ENCODE peak calls at places on chromosomes 7 and 10, in six cellular contexts. G, P, O, Q, C and M are unnamed samples.

GRCh38 chr7:3998060-3998459 is 684.0 kb upstream of the FOXK1 start:
- DNase-seq in G (no peak), P (no peak), O (no peak), Q (no peak), C (no peak), M (no peak)

GRCh38 chr7:134826105-134826504 is 46.7 kb downstream of the CALD1 start:
- DNase-seq in G (no peak), P (no peak), O (no peak), Q (no peak), C (no peak), M (no peak)

GRCh38 chr7:66517212-66517909 is 111.3 kb upstream of the KCTD7 start:
- DNase-seq in G (no peak), P (no peak), O (no peak), Q (no peak), C (no peak), M (no peak)

GRCh38 chr10:77592946-77593636 is 44.5 kb downstream of the KCNMA1 start:
- DNase-seq in G (no peak), P (peak), O (no peak), Q (no peak), C (no peak), M (no peak)

GRCh38 chr10:12241810-12242529 is 46.0 kb downstream of the CDC123 start:
- DNase-seq in G (peak), P (no peak), O (no peak), Q (peak), C (no peak), M (no peak)

GRCh38 chr10:124087672-124088634 is 5.4 kb downstream of the CHST15 start:
- DNase-seq in G (no peak), P (no peak), O (no peak), Q (no peak), C (no peak), M (no peak)

GRCh38 chr7:129279757-129280156 is 54.9 kb downstream of the AHCYL2 start:
- DNase-seq in G (no peak), P (no peak), O (no peak), Q (no peak), C (no peak), M (no peak)

GRCh38 chr7:31958216-31958615 is 112.0 kb downstream of the PDE1C start:
- DNase-seq in G (no peak), P (no peak), O (no peak), Q (no peak), C (no peak), M (no peak)

GRCh38 chr10:119542357-119542989 is at the start of gene RGS10:
- DNase-seq in G (peak), P (peak), O (no peak), Q (no peak), C (peak), M (peak)

GRCh38 chr10:7314068-7314646 is 96.7 kb downstream of the SFMBT2 start:
- DNase-seq in G (no peak), P (peak), O (no peak), Q (no peak), C (no peak), M (no peak)

GRCh38 chr10:62805139-62806092 is 896 bp downstream of the ADO start:
- DNase-seq in G (no peak), P (peak), O (peak), Q (no peak), C (peak), M (no peak)

GRCh38 chr7:141417506-141417905 is 133.7 kb upstream of the AGK start:
- DNase-seq in G (no peak), P (no peak), O (no peak), Q (no peak), C (no peak), M (no peak)

GRCh38 chr10:21055339-21056135 is 158.4 kb upstream of the NEBL start:
- DNase-seq in G (no peak), P (no peak), O (no peak), Q (no peak), C (no peak), M (no peak)

GRCh38 chr7:80027616-80028173 is 106.9 kb upstream of the GNAI1 start:
- DNase-seq in G (no peak), P (no peak), O (no peak), Q (no peak), C (no peak), M (no peak)

GRCh38 chr10:86315543-86315942 is 51.1 kb downstream of the GRID1 start:
- DNase-seq in G (no peak), P (no peak), O (no peak), Q (no peak), C (no peak), M (no peak)

GRCh38 chr10:32190890-32191491 is 134.8 kb upstream of the KIF5B start:
- DNase-seq in G (no peak), P (no peak), O (peak), Q (no peak), C (no peak), M (no peak)

GRCh38 chr10:96606216-96606615 is 19.4 kb upstream of the TM9SF3 start:
- DNase-seq in G (no peak), P (no peak), O (no peak), Q (no peak), C (no peak), M (no peak)

GRCh38 chr10:83625831-83626360 is 513.4 kb upstream of the GHITM start:
- DNase-seq in G (no peak), P (no peak), O (no peak), Q (no peak), C (no peak), M (no peak)

GRCh38 chr10:71767420-71768035 is 5.8 kb downstream of the VSIR start:
- DNase-seq in G (no peak), P (no peak), O (peak), Q (no peak), C (no peak), M (no peak)

GRCh38 chr7:96663457-96663856 is 46.2 kb downstream of the SEM1 start:
- DNase-seq in G (peak), P (no peak), O (no peak), Q (peak), C (no peak), M (no peak)

GRCh38 chr7:82050792-82051191 is 280.9 kb upstream of the HGF start:
- DNase-seq in G (no peak), P (no peak), O (no peak), Q (no peak), C (no peak), M (no peak)

GRCh38 chr10:117166420-117167345 is 28.6 kb upstream of the VAX1 start:
- DNase-seq in G (no peak), P (no peak), O (no peak), Q (no peak), C (no peak), M (no peak)

GRCh38 chr7:126856691-126857291 is 395.9 kb downstream of the GRM8 start:
- DNase-seq in G (no peak), P (peak), O (peak), Q (no peak), C (no peak), M (no peak)

GRCh38 chr10:128097783-128098182 is 28.4 kb downstream of the MKI67 start:
- DNase-seq in G (no peak), P (no peak), O (no peak), Q (no peak), C (no peak), M (no peak)

GRCh38 chr7:676972-677385 is 49.5 kb upstream of the DNAAF5 start:
- DNase-seq in G (no peak), P (no peak), O (no peak), Q (no peak), C (no peak), M (no peak)

GRCh38 chr7:683526-684205 is 42.8 kb upstream of the DNAAF5 start:
- DNase-seq in G (no peak), P (no peak), O (no peak), Q (no peak), C (no peak), M (no peak)

GRCh38 chr7:681551-682307 is 44.8 kb upstream of the DNAAF5 start:
- DNase-seq in G (no peak), P (no peak), O (no peak), Q (no peak), C (no peak), M (no peak)

GRCh38 chr7:682810-683209 is 43.7 kb upstream of the DNAAF5 start:
- DNase-seq in G (no peak), P (no peak), O (no peak), Q (no peak), C (no peak), M (no peak)

GRCh38 chr7:680411-681127 is 45.9 kb upstream of the DNAAF5 start:
- DNase-seq in G (no peak), P (no peak), O (no peak), Q (no peak), C (no peak), M (no peak)
- TF ChIP-seq TAF1 in G (no peak), P (no peak), O (no peak), Q (no peak), C (no peak), M (no peak)

DNA sequence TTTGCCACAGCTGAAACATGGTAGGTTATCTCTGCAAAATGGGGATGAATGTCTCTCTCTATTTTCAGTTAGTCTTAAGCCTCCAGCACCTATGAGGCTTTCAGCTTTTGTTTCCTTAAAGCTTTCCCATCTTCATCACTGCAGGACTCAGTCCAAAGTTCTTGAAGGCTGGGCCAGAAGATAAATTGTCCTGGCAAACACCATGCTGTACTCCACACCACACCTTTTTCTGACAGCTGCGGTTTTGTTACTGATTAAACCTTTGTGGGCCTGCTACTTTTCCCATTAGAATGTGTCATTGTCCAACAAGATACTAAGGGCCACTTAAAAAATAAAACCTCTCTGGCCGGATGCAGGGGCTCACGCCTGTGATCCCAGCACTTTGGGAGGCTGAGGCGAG is 87.2 kb upstream of the A1CF start:
- DNase-seq in G (no peak), P (no peak), O (peak), Q (no peak), C (no peak), M (no peak)
- TF ChIP-seq POLR2AphosphoS5 in G (no peak), P (no peak), O (no peak), Q (no peak), C (no peak), M (no peak)

DNA sequence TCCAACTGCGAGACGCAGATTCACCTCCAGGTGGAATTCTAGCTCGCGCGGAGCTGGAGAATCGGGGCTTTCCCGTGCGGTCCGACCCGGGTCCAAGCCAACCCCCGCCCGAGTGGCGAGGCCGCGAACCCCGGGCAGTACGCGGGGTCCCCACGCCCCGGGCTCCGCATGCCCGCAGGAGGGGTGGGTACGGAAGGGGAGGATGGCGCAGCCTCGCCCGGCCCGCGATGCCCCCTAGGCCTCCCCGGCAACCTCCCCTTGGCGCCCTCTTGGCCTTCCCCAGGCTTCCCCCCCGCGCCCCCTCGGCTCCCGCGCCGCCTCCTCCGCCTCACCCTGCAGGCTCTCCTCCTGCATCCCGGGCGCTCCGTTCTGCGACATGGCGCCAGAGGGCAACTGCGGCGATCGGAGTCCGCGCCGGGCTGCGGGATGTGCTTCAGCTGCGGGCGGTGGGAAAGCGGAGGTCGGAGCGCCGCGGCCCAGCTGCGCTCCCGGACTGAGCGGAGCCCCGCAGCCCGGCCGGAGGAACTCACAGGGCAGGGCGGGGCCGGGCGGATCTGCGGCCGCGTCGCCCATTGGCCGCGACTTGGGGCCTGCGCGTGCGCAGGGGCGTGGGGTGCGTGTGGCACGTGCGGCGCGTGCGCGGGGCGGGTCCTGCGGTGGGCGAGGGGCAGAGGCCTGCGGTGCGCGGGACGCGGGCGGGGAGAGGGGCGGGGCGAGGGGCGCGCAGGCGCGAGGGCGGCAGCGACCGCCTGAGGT is at the start of gene BNIP3:
- DNase-seq in G (peak), P (peak), O (peak), Q (peak), C (peak), M (peak)
- TF ChIP-seq POLR2A in G (no peak), P (peak), O (peak), Q (peak), C (no peak), M (peak)

GRCh38 chr7:24879281-24879680 is 100.7 kb downstream of the OSBPL3 start:
- DNase-seq in G (no peak), P (peak), O (no peak), Q (no peak), C (no peak), M (no peak)
- TF ChIP-seq TAF1 in G (no peak), P (no peak), O (no peak), Q (no peak), C (no peak), M (no peak)

DNA sequence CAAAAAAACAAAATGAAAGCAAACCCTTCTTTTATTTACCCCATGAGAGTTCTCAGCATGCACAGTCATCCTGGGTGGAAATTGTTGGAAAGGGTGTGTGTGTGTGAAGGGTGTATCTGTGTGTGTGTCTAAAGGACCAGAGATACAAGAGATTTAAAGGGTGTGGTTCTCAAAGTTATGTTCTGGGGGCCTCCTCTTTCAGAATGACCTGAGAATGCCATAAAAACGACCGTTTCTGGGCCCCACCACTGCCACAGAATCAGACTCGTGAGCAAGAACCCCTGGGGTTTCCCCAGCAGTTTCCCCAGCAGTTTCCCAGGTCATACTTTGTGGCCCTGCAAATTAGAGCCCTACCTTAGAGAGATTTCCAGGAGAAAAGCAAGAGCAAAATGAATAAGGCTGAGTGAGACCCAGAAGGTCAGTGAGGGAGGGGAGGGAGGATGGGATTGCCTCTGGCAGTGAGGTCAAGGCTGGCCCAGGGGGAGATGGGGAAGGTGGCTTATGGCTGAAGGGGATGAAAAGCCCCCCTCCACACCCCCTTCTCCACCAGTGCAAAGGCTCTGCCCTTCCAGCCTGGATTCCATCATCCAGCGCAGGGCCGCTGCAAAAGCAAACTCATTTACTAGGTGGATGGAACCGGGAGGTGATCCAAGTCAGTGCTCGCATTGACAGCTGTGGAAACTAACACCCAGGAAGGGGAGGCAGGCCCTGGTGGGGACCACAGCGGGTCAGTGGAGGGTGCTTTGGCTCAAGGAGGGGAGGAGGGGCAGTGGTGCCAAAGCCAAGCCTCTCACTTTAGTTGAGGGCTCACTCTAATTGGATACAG is 10.2 kb downstream of the PYROXD2 start:
- DNase-seq in G (no peak), P (peak), O (no peak), Q (no peak), C (no peak), M (peak)
- TF ChIP-seq POLR2AphosphoS5 in G (no peak), P (no peak), O (no peak), Q (no peak), C (no peak), M (no peak)

DNA sequence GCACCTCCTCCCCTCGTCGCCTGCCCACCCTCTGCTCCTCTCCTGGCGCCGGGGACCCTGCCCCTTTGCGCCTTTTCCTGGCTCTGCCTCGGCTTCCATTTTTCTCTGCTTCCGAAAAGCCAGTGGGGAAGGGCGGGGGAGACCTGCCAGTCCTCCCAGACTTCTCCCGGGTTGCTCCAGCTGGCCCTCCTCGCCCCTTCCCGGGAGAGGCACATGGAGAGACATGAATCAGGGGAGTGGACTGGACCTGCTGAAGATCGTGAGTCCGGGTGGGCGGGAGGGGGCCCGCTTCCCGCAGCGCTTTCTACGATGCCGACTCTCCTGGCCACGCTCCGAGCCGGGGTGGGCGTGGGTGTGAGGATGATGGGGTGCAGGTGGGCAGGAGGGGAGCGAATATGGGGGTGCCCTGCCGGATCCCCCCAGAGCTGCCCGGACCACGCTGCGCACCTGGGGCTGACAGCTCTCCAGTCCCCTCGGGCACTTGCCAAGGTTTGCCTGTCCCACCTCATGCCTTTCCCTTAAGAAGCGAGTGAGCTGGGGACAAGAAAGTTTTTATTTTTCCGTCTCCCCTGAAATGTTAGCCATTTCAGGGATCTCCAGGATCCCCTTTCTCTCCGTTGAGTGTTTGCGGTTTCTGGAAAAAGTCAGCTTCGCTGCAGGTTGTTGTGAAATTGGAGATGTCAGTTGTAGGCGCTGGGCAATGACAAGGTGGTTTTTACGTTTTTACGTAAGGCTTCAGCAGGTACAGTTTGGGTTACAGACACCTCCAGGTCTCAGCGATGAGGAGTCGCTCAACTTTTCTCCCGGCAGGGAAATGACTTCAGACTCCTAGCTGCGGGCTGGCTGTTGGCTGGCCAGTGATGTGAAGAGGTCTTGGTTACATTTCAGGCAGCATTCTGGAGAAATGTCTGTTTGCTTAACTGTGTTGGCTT is 999 bp downstream of the CACNB2 start:
- DNase-seq in G (peak), P (no peak), O (no peak), Q (no peak), C (peak), M (no peak)
- TF ChIP-seq POLR2A in G (no peak), P (no peak), O (no peak), Q (no peak), C (no peak), M (no peak)

DNA sequence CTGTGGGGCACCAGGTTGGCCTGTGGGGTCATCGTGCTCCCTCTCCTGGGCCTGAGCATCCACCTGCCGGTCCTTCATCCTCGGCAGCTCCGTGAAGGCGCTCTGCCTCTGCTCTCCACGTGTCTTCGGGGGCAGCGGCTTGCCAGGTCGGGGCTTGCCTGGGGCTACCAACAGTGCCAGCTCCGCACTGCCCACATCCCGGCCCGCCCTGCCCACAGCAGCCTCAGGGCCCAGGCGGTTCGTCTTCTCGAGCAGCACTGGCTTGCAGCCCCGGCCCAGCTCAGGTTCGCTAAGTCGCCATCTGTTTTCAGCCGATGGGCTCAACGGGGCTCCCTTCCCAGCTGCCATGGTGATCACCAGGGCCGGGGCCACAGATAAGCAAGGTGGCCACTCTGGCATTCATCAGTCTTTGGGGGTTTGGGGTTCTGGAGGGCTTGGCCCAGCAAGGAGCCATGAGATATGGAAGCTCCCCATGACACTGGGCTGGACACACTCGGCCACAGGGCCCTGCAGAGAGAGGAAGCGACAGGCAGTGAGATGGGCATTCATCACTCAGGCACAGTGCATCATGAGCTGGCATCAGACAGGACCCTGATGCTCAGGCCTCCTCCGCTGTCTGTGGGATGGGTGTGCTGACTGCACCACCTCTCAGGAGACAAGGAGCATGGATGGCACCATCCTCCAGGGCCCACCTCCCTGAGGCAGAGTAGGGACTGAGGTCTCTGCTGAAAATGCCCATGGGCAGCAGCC is 15.5 kb downstream of the ZNF488 start:
- DNase-seq in G (no peak), P (no peak), O (no peak), Q (no peak), C (no peak), M (no peak)
- TF ChIP-seq TAF1 in G (no peak), P (no peak), O (no peak), Q (no peak), C (no peak), M (no peak)

GRCh38 chr10:58268454-58268945 is 462 bp upstream of the CISD1 start:
- DNase-seq in G (no peak), P (no peak), O (no peak), Q (no peak), C (no peak), M (no peak)

GRCh38 chr10:58267713-58268453 is at the start of gene IPMK:
- DNase-seq in G (peak), P (peak), O (peak), Q (peak), C (peak), M (peak)

GRCh38 chr10:58266826-58267712 is 625 bp downstream of the IPMK start:
- DNase-seq in G (no peak), P (peak), O (peak), Q (no peak), C (peak), M (no peak)

GRCh38 chr10:58264780-58265179 is 2.9 kb downstream of the IPMK start:
- DNase-seq in G (no peak), P (peak), O (no peak), Q (no peak), C (no peak), M (no peak)

GRCh38 chr10:58266003-58266825 is 1.5 kb downstream of the IPMK start:
- DNase-seq in G (no peak), P (peak), O (peak), Q (no peak), C (no peak), M (no peak)
- TF ChIP-seq POLR2AphosphoS5 in G (no peak), P (no peak), O (no peak), Q (no peak), C (no peak), M (no peak)

GRCh38 chr7:6644728-6645127 is 7.6 kb downstream of the ZNF316 start:
- DNase-seq in G (no peak), P (no peak), O (no peak), Q (no peak), C (no peak), M (no peak)
- TF ChIP-seq POLR2A in G (no peak), P (no peak), O (no peak), Q (no peak), C (no peak), M (no peak)